ENCODE peak calls at places on chromosomes 13 and 19, in eight cellular contexts. S is heart left ventricle, O is thoracic aorta, P is RWPE1, J is left ventricle myocardium inferior, G is K562, F is adrenal gland, T is Peyer's patch. K is an unnamed sample.

GRCh38 chr19:49626243-49626642 is 13.7 kb downstream of the RRAS start:
- DNase-seq in S (no peak), G (no peak), T (no peak), J (no peak), P (no peak), O (no peak), F (no peak), K (no peak)

GRCh38 chr13:38372818-38373217 is 23.2 kb downstream of the UFM1 start:
- DNase-seq in T (no peak), O (no peak), S (no peak), J (no peak), G (no peak), F (no peak), P (no peak), K (no peak)

GRCh38 chr19:14407889-14408640 is 11.1 kb downstream of the DDX39A start:
- DNase-seq in F (no peak), J (no peak), T (peak), P (no peak), G (peak), O (no peak), S (no peak), K (no peak)

GRCh38 chr19:4172861-4173473 is 9.4 kb downstream of the SIRT6 start:
- DNase-seq in F (peak), O (no peak), S (peak), P (peak), J (peak), T (peak), G (peak), K (peak)

GRCh38 chr13:43767351-43767901 is 19.3 kb downstream of the ENOX1 start:
- DNase-seq in T (no peak), S (peak), G (no peak), J (peak), O (no peak), F (peak), P (no peak), K (peak)

GRCh38 chr13:37412271-37412683 is 186.3 kb downstream of the POSTN start:
- DNase-seq in O (no peak), J (no peak), T (no peak), G (no peak), P (no peak), F (no peak), S (no peak), K (no peak)

GRCh38 chr13:23966691-23967615 is 69.7 kb upstream of the C1QTNF9B start:
- DNase-seq in J (no peak), G (no peak), F (no peak), O (no peak), P (no peak), S (no peak), T (no peak), K (no peak)

GRCh38 chr13:48994731-48995130 is 19.0 kb downstream of the FNDC3A start:
- DNase-seq in S (no peak), F (no peak), T (no peak), P (no peak), O (no peak), J (no peak), G (no peak), K (no peak)

GRCh38 chr13:110323172-110323851 is 16.2 kb downstream of the COL4A2 start:
- DNase-seq in T (no peak), J (no peak), F (no peak), S (no peak), G (no peak), P (no peak), O (no peak), K (no peak)

GRCh38 chr19:48644355-48644754 is 1.6 kb downstream of the CA11 start:
- DNase-seq in T (no peak), O (no peak), G (no peak), F (no peak), J (no peak), P (no peak), S (peak), K (no peak)

GRCh38 chr13:75803175-75803611 is 167.1 kb downstream of the LMO7 start:
- DNase-seq in S (no peak), G (no peak), F (no peak), P (no peak), O (no peak), T (no peak), J (no peak), K (no peak)

GRCh38 chr19:23914402-23915286 is at the start of gene ZNF726:
- DNase-seq in O (peak), G (peak), J (peak), P (peak), F (peak), S (peak), T (peak), K (peak)

GRCh38 chr19:28285917-28286316 is 927.0 kb downstream of the UQCRFS1 start:
- DNase-seq in J (no peak), T (no peak), F (no peak), P (no peak), S (no peak), G (no peak), O (no peak), K (no peak)

GRCh38 chr13:43134896-43135295 is 111.5 kb downstream of the DNAJC15 start:
- DNase-seq in J (no peak), G (no peak), F (no peak), P (no peak), T (no peak), O (no peak), S (no peak), K (no peak)

GRCh38 chr13:79398915-79399314 is 7.1 kb downstream of the RBM26 start:
- DNase-seq in O (no peak), J (no peak), G (no peak), T (no peak), P (peak), F (no peak), S (no peak), K (no peak)

GRCh38 chr13:31925079-31925478 is 106.5 kb upstream of the FRY start:
- DNase-seq in F (no peak), G (no peak), P (no peak), O (no peak), J (no peak), S (no peak), T (no peak), K (no peak)

GRCh38 chr19:50739132-50739746 is 16.1 kb downstream of the CLEC11A start:
- DNase-seq in T (no peak), J (no peak), O (no peak), S (no peak), F (no peak), G (no peak), P (no peak), K (no peak)

GRCh38 chr19:46970815-46971214 is 48.8 kb upstream of the NPAS1 start:
- DNase-seq in T (no peak), J (peak), F (no peak), O (no peak), G (no peak), S (peak), P (no peak), K (no peak)

GRCh38 chr19:53600217-53600616 is 31.6 kb upstream of the DPRX start:
- DNase-seq in J (no peak), T (no peak), S (no peak), O (no peak), P (no peak), G (no peak), F (no peak), K (no peak)

GRCh38 chr19:11261431-11261901 is 858 bp downstream of the DOCK6 start:
- DNase-seq in S (peak), O (no peak), T (no peak), G (no peak), P (no peak), F (no peak), J (no peak), K (no peak)

GRCh38 chr13:23630349-23631093 is 60.3 kb downstream of the TNFRSF19 start:
- DNase-seq in O (no peak), G (no peak), J (no peak), F (no peak), P (no peak), T (no peak), S (no peak), K (no peak)

GRCh38 chr19:5751709-5752108 is 31.3 kb downstream of the CATSPERD start:
- DNase-seq in T (no peak), G (no peak), O (no peak), F (no peak), S (no peak), J (no peak), P (no peak), K (no peak)

GRCh38 chr19:49555600-49556411 is 24.6 kb downstream of the NOSIP start:
- DNase-seq in F (peak), T (peak), G (peak), O (no peak), P (peak), S (peak), J (peak), K (peak)

GRCh38 chr19:1407662-1408299 is 395 bp downstream of the DAZAP1 start:
- DNase-seq in F (no peak), S (peak), J (peak), O (no peak), G (peak), T (no peak), P (no peak), K (peak)

GRCh38 chr13:31765441-31765840 is 26.1 kb downstream of the RXFP2 start:
- DNase-seq in S (no peak), O (no peak), F (no peak), T (no peak), P (no peak), G (no peak), J (no peak), K (no peak)

GRCh38 chr13:103656329-103656728 is 590.1 kb upstream of the SLC10A2 start:
- DNase-seq in J (no peak), G (no peak), O (no peak), F (no peak), S (no peak), P (no peak), T (no peak), K (no peak)

GRCh38 chr13:109821038-109821545 is 34.7 kb upstream of the IRS2 start:
- DNase-seq in G (no peak), P (no peak), O (no peak), T (no peak), S (no peak), J (no peak), F (no peak), K (no peak)

GRCh38 chr19:45187421-45188100 is 9.0 kb downstream of the BLOC1S3 start:
- DNase-seq in F (no peak), T (no peak), J (no peak), S (no peak), O (no peak), P (peak), G (peak), K (no peak)

GRCh38 chr13:81987677-81988357 is 1646.9 kb upstream of the SPRY2 start:
- DNase-seq in O (no peak), J (no peak), T (no peak), F (no peak), G (no peak), S (no peak), P (no peak), K (no peak)

GRCh38 chr13:81990652-81991051 is 1649.7 kb upstream of the SPRY2 start:
- DNase-seq in S (no peak), P (no peak), F (no peak), J (no peak), O (no peak), G (no peak), T (no peak), K (no peak)

GRCh38 chr13:81986308-81986707 is 1645.4 kb upstream of the SPRY2 start:
- DNase-seq in S (no peak), T (no peak), P (no peak), G (no peak), J (no peak), F (no peak), O (no peak), K (no peak)

GRCh38 chr13:81988542-81988941 is 1647.6 kb upstream of the SPRY2 start:
- DNase-seq in G (no peak), F (no peak), J (no peak), P (no peak), T (no peak), O (no peak), S (no peak), K (no peak)

DNA sequence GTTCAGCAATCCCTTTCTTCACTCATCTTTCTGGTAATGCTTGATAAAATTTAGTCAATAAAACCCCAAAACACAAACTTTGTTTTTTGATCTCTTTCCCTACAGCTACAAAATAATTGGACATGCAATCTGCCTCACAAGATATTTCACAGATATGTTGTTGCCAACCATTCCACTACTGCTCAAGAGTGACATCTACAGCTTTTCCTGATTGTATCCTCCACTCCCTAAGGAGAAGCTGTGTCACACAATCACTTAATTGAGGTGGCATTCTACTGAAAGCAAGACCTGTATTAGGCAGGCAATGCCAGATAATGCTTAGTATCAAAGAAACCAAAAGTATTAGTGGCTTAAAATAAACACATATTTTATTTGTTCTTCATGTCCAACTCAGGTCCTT is 1646.2 kb upstream of the SPRY2 start:
- DNase-seq in S (no peak), F (no peak), J (no peak), T (no peak), P (no peak), G (no peak), O (no peak), K (no peak)
- H3K27ac ChIP-seq in S (no peak), F (no peak), J (no peak), T (no peak), P (no peak), G (no peak), O (no peak), K (no peak)

GRCh38 chr13:113219311-113219940 is 10.0 kb downstream of the CUL4A start:
- DNase-seq in J (no peak), O (no peak), T (no peak), F (no peak), P (no peak), S (no peak), G (peak), K (no peak)

GRCh38 chr13:113216165-113217056 is 7.0 kb downstream of the CUL4A start:
- DNase-seq in P (peak), F (peak), S (peak), G (no peak), O (no peak), J (peak), T (no peak), K (no peak)

GRCh38 chr13:113224486-113224885 is 15.1 kb downstream of the CUL4A start:
- DNase-seq in F (no peak), P (no peak), O (no peak), G (no peak), J (peak), S (no peak), T (no peak), K (no peak)

GRCh38 chr13:113220141-113220598 is 10.8 kb downstream of the CUL4A start:
- DNase-seq in S (no peak), P (no peak), O (no peak), T (peak), J (no peak), F (no peak), G (peak), K (no peak)

GRCh38 chr13:113220877-113221276 is 11.5 kb downstream of the CUL4A start:
- DNase-seq in S (peak), P (no peak), G (no peak), F (no peak), T (no peak), J (peak), O (no peak), K (no peak)
- H3K27ac ChIP-seq in S (peak), P (no peak), G (peak), F (no peak), T (no peak), J (peak), O (no peak), K (no peak)

DNA sequence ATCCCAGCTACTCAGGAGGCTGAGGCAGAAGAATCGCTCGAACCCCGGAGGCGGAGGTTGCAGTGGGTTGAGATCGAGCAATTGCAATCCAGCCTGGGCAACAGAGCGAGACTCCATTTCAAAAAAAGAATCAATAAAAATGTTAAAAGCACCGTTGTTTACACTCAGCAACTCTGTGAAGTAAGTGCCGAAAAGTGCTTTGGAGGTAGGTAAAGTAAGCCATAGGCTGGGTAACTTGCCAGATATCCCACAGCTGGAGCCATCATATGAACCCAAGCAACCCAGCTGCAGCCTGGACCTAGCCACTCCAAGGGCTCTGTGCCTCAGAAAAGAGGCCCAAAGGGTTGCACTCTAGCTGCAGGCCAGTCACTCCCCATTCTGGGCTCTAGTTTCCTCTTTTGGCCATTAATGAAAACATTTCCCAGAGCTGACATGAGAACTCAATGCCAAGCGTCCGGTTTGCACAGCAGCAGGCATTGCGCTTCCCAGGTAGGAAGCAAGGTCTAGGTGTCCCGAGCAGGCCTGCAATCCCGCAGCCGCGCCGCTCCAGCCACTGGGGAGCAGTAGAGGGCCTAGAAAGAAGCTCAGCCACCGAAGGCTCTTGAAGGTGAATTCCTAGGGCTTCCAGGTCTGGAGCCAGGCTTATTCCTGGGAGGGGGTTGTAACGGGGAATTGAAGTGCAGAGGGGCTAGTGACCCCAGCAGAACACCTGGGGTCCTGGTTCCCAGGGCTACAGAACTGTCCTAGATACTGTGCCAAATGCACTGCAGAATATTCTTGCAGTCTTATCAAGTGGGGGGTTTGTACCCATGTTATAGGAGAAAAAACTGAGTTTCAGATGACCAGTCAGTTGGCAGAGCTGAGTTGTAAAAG is 4.1 kb upstream of the CD79A start:
- DNase-seq in T (peak), S (peak), P (peak), O (no peak), F (peak), J (peak), G (no peak), K (peak)
- H3K27ac ChIP-seq in T (peak), S (no peak), P (peak), O (no peak), F (no peak), J (peak), G (no peak), K (no peak)

GRCh38 chr19:40721936-40722661 is 5.2 kb downstream of the ITPKC start:
- DNase-seq in F (no peak), S (no peak), T (no peak), O (no peak), G (no peak), P (peak), J (no peak), K (no peak)
- H3K27ac ChIP-seq in F (peak), S (peak), T (peak), O (peak), G (no peak), P (peak), J (peak), K (no peak)